ENCODE peak calls at places on chromosome 3, in six cellular contexts. L is suprapubic skin, G is fibroblast of lung, F is cardiac muscle cell, S is lower lobe of right lung, R is IMR-90. K is an unnamed sample. For H3K4me1 and H3K27me3, the result is how much of the 10 kb centered on the place peaks cover.

GRCh38 chr3:31132132-31132769 is 237.8 kb upstream of the GADL1 start:
- DNase-seq in L (no peak), G (peak), F (peak), S (no peak), R (peak), K (peak)

GRCh38 chr3:100093826-100094225 is 20.5 kb downstream of the FILIP1L start:
- DNase-seq in L (no peak), G (no peak), F (no peak), S (no peak), R (no peak), K (no peak)

GRCh38 chr3:56547486-56547885 is 9.5 kb upstream of the CCDC66 start:
- DNase-seq in L (no peak), G (peak), F (no peak), S (no peak), R (no peak), K (no peak)

GRCh38 chr3:19147905-19148767 is at the start of gene KCNH8:
- DNase-seq in L (no peak), G (no peak), F (peak), S (no peak), R (no peak), K (no peak)

GRCh38 chr3:58752168-58752567 is 85.6 kb upstream of the FAM3D start:
- DNase-seq in L (no peak), G (no peak), F (no peak), S (no peak), R (no peak), K (no peak)

GRCh38 chr3:160368804-160369203 is 30.2 kb downstream of the IFT80 start:
- DNase-seq in L (no peak), G (no peak), F (no peak), S (no peak), R (no peak), K (no peak)

GRCh38 chr3:184616416-184616815 is 54.8 kb downstream of the EPHB3 start:
- DNase-seq in L (no peak), G (no peak), F (no peak), S (no peak), R (no peak), K (no peak)

GRCh38 chr3:190339130-190339529 is 16.9 kb upstream of the CLDN1 start:
- DNase-seq in L (no peak), G (no peak), F (no peak), S (no peak), R (peak), K (no peak)

GRCh38 chr3:64318001-64318400 is 92.7 kb upstream of the PRICKLE2 start:
- DNase-seq in L (no peak), G (no peak), F (no peak), S (no peak), R (no peak), K (no peak)

GRCh38 chr3:98977520-98977919 is 76.0 kb upstream of the DCBLD2 start:
- DNase-seq in L (no peak), G (peak), F (no peak), S (no peak), R (peak), K (peak)

GRCh38 chr3:9715127-9715526 is 11.5 kb downstream of the CPNE9 start:
- DNase-seq in L (no peak), G (no peak), F (no peak), S (no peak), R (no peak), K (no peak)

GRCh38 chr3:143465638-143466037 is 346.1 kb downstream of the CHST2 start:
- DNase-seq in L (no peak), G (no peak), F (no peak), S (no peak), R (no peak), K (no peak)

GRCh38 chr3:63954182-63954581 is 42.0 kb upstream of the SCAANT1 start:
- DNase-seq in L (no peak), G (no peak), F (no peak), S (no peak), R (peak), K (peak)

GRCh38 chr3:49165771-49166751 is at the start of gene CCDC71:
- DNase-seq in L (no peak), G (peak), F (peak), S (peak), R (peak), K (peak)

GRCh38 chr3:30623375-30623774 is 17.0 kb downstream of the TGFBR2 start:
- DNase-seq in L (no peak), G (no peak), F (no peak), S (no peak), R (peak), K (no peak)

GRCh38 chr3:54891540-54891897 is 36.3 kb downstream of the LRTM1 start:
- DNase-seq in L (peak), G (peak), F (peak), S (peak), R (peak), K (peak)
- TF ChIP-seq CTCF in L (peak), G (peak), F (peak), S (peak), R (peak), K (peak)

DNA sequence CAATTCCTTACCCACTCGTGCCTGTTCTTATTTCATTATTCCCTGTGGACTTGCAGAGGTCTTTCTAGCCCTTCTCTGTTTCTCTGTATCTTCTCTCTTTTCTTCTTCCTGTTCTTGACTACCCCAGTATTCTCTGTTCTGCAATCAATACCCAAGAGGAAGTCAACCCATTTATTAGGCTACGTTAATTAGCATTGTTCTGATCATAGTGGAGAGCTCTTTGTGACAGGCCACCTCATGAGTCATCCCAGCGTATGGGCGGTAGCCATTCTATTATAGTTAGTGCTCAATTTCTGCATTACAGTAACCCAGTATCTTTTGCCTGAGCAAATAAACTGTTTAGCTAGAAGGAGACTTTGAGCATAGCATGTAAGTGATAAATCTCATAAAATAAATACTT is 259.5 kb upstream of the GRM7 start:
- DNase-seq in L (no peak), G (no peak), F (no peak), S (no peak), R (no peak), K (no peak)
- H3K4me1 ChIP-seq in L (under half), G (under half), F (under half), S (under half), R (under half), K (under half)

DNA sequence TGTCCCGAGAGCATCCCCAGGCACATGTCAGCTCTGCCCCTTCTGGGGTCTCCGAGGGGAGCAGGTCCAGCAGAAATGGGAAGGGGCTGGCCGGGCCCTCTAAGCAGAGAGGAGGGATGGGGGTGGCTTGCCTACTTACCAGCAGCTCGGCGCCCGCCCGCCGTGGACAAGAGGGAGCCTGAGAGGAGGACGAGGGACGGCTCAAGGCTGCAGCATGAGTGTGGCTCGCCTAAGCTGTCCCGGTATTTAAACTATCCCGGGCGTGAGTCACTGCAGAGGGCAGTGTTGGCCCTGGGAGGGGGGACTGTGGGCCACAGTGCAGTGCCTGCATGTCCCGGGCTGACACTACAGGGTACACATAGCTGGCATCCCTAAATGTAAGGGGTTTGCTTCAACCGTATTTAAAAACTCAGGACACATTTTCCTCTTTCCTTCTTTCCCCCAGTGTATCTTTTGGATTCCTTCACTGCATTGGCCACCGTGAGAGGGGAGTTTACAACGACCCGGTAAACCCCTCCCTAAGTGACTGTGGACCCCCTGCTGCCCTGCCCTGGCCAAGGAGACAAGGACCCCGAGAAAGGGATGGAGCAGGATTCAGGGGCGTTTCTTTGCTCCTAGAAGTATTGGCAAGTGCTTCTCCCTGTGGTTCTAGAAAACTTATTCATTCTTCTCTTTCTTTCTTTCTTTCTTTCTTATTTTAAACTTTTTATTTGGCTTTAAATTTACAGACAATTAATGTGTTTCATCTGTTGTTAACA is at the start of gene LRRC15:
- DNase-seq in L (no peak), G (peak), F (peak), S (no peak), R (peak), K (no peak)
- H3K27me3 ChIP-seq in L (under half), G (under half), F (under half), S (under half), R (under half), K (under half)

DNA sequence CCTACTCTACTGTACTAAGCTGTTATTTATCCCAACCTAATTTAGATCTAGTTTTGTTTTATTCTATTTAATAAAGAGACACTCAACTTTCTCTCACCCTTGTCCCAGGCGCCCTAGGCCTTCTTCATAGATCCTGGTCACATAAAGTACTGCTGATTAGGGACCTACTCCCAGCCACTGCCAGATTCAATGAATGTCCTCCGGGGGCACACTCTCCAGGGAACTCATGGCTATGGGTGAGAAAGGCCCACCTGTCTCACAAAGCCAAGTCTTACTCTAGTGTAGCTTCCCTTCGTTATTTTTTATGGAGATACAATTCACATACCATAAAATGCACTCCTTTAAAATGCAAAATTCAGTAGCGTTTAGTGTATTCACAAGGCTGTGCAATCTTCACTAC is 87.9 kb downstream of the ADCY5 start:
- DNase-seq in L (no peak), G (no peak), F (no peak), S (no peak), R (no peak), K (no peak)
- TF ChIP-seq CTCF in L (no peak), G (peak), F (no peak), S (no peak), R (no peak), K (peak)

GRCh38 chr3:150371741-150372254 is 36.3 kb upstream of the TSC22D2 start:
- DNase-seq in L (no peak), G (peak), F (peak), S (no peak), R (peak), K (peak)
- H3K4me1 ChIP-seq in L (under half), G (under half), F (under half), S (under half), R (under half), K (under half)

DNA sequence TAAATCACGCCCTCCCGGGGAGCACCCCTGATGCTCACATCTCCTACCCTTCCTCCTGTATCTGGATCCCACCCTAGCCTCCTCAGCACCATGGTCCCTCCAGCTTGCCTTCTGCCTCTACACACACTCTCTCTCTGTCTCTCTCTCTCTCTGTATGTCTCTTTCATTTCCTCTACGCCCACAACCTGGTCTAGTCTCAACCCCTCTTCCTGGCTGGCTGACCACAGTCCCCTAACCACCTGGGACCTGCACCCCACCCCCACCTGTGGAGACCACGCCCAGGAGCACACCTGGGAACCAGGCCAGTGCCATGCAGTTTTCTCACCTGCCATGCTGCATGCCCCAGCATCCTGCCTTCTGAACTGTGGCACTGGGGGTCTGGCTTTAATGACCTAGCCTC is 4.0 kb upstream of the CFAP100 start:
- DNase-seq in L (peak), G (no peak), F (no peak), S (no peak), R (no peak), K (no peak)
- H3K27me3 ChIP-seq in L (under half), G (under half), F (under half), S (under half), R (under half), K (half or more)

DNA sequence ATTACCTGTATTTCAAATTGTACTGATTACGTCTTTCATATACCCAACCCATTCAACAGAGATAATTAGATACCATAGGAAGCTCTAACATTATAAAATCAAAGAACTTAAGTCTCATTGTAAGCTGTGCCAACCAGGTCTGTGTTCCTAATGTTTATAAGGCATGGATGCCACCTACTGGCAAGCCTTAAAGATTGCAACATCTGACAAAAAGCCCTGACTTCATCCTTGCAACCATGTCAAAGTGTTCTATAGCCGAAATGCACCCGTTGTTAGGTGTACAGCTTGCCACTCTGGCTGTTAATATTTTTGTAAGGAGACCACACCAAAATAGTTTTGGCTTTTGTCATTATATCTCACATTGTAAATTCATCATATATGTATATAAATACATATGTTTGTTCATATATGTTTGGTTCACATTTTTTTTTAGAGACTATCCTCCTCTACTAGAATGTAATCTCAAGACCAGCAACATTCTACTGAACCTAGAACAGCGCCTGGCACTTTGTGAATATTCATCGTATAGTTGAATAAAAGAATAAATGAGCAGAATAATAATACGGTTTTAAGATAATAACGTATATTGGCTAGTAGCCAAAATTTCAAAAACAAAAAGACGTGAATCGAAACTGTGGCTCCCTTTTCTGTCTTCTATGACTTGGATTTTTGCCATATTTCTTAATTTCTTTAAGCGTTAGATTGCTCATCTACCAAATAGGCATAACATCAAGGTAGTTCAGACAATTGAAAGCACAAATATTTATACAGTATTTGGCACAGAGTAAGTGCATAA is 258.1 kb downstream of the TBL1XR1 start:
- DNase-seq in L (no peak), G (peak), F (peak), S (no peak), R (peak), K (peak)
- TF ChIP-seq CTCF in L (peak), G (peak), F (peak), S (peak), R (peak), K (peak)

GRCh38 chr3:16908006-16908405 is 23.3 kb downstream of the PLCL2 start:
- DNase-seq in L (no peak), G (no peak), F (no peak), S (no peak), R (no peak), K (no peak)
- H3K4me1 ChIP-seq in L (under half), G (under half), F (half or more), S (under half), R (under half), K (under half)

DNA sequence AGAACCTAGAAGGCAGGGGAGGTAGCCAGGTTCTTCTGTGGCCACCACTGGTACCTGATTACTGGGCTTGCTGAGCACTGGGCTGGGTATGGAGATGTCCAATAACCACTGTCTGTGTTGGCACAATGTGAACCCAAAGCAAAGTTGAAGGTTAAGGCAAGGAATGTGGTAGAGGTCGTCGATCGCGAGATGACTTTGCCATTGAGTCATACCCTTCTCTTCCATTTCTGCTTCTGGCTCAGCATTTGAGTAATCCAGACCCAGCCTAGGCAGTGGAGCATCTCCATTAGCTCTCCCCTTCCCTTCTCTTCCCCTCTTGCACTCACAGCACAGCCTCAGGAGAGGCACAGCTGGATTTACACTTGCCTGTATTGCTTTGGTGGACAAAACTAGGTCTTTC is 272.4 kb downstream of the PDCD6IP start:
- DNase-seq in L (no peak), G (no peak), F (no peak), S (no peak), R (no peak), K (no peak)
- H3K27me3 ChIP-seq in L (under half), G (under half), F (under half), S (under half), R (under half), K (under half)

DNA sequence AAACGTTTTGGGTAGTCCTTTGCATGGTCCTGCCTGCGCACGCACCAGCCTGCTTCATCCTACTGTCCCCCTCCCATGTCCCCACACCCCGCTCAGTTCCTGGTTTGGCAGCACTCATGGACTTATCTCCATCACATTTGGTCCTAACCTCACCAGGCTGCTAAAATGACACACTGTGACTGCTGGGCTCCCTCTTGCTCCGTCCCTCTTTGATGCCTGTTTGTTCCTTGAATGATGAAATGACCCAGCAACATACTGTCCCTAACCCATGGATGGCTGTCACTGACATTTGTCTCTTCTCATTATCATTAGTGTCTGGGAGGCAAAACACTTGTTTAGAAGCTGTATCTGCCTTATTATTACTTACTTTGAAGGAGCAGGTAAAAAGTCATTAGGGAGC is 80.5 kb downstream of the CHDH start:
- DNase-seq in L (no peak), G (no peak), F (no peak), S (no peak), R (no peak), K (no peak)
- TF ChIP-seq CTCF in L (no peak), G (no peak), F (no peak), S (no peak), R (no peak), K (no peak)